ENCODE peak calls at places on chromosomes 13 and 19, in five cellular contexts. One of them, this sample, is unnamed.

GRCh38 chr19:39246951-39247669 is 1.5 kb downstream of the IFNL4 start:
- DNase-seq in EL: peak; percentile 15
- DNase-seq in SJSA1: no peak
- DNase-seq in HepG2: no peak
- DNase-seq in M059J: peak; percentile 17
- DNase-seq in this sample: no peak

GRCh38 chr13:99388334-99388923 is 81.2 kb upstream of the GPR183 start:
- DNase-seq in M059J: no peak
- DNase-seq in EL: no peak
- DNase-seq in HepG2: no peak
- DNase-seq in SJSA1: peak; percentile 75
- DNase-seq in this sample: no peak

GRCh38 chr13:34749046-34749445 is 193.0 kb upstream of the NBEA start:
- DNase-seq in M059J: no peak
- DNase-seq in SJSA1: no peak
- DNase-seq in HepG2: no peak
- DNase-seq in EL: no peak
- DNase-seq in this sample: no peak

GRCh38 chr13:57552441-57552840 is 79.1 kb upstream of the PCDH17 start:
- DNase-seq in HepG2: no peak
- DNase-seq in EL: no peak
- DNase-seq in SJSA1: no peak
- DNase-seq in M059J: no peak
- DNase-seq in this sample: no peak

GRCh38 chr13:43006893-43007631 is 15.0 kb upstream of the EPSTI1 start:
- DNase-seq in M059J: peak; percentile 66
- DNase-seq in EL: peak; percentile 61
- DNase-seq in HepG2: peak; percentile 52
- DNase-seq in SJSA1: no peak
- DNase-seq in this sample: no peak

GRCh38 chr19:35142531-35143230 is 374 bp upstream of the FXYD7 start:
- DNase-seq in SJSA1: no peak
- DNase-seq in M059J: no peak
- DNase-seq in EL: peak; percentile 42
- DNase-seq in HepG2: no peak
- DNase-seq in this sample: no peak

GRCh38 chr13:98797456-98797855 is 45.0 kb upstream of the SLC15A1 start:
- DNase-seq in SJSA1: peak; percentile 54
- DNase-seq in M059J: no peak
- DNase-seq in HepG2: no peak
- DNase-seq in EL: no peak
- DNase-seq in this sample: no peak

GRCh38 chr19:2357279-2358206 is 2.5 kb upstream of the TMPRSS9 start:
- DNase-seq in EL: no peak
- DNase-seq in HepG2: no peak
- DNase-seq in M059J: no peak
- DNase-seq in SJSA1: no peak
- DNase-seq in this sample: no peak

GRCh38 chr19:11192957-11193939 is 4.1 kb downstream of the KANK2 start:
- DNase-seq in SJSA1: no peak
- DNase-seq in HepG2: no peak
- DNase-seq in EL: no peak
- DNase-seq in M059J: no peak
- DNase-seq in this sample: no peak